ENCODE peak calls at places on chromosome 1, in six cellular contexts. P is PC-9, B is HuH-7, G is endothelial cell of umbilical vein, U is iris pigment epithelial cell, N is HT1080. L is an unnamed sample.

GRCh38 chr1:159868766-159869165 is 6.3 kb upstream of the VSIG8 start:
- DNase-seq in P (no peak), B (no peak), U (no peak), N (no peak), G (no peak), L (no peak)

GRCh38 chr1:183195146-183195571 is 9.1 kb downstream of the LAMC2 start:
- DNase-seq in U (peak), G (peak), P (peak), N (peak), B (no peak), L (peak)

GRCh38 chr1:114075082-114075481 is 78.6 kb downstream of the SYT6 start:
- DNase-seq in G (no peak), N (no peak), U (no peak), P (no peak), B (no peak), L (no peak)

GRCh38 chr1:201845331-201846083 is 16.6 kb downstream of the IPO9 start:
- DNase-seq in U (peak), G (no peak), P (no peak), B (no peak), N (peak), L (peak)

GRCh38 chr1:50346621-50347020 is 76.6 kb downstream of the DMRTA2 start:
- DNase-seq in B (no peak), N (no peak), G (no peak), P (no peak), U (no peak), L (no peak)

GRCh38 chr1:58922302-58923089 is 138.6 kb upstream of the JUN start:
- DNase-seq in G (no peak), N (no peak), B (no peak), U (peak), P (no peak), L (no peak)

GRCh38 chr1:206708058-206708457 is 23.4 kb downstream of the MAPKAPK2 start:
- DNase-seq in P (peak), B (no peak), G (peak), U (no peak), N (no peak), L (no peak)

GRCh38 chr1:41323243-41323642 is 38.0 kb upstream of the FOXO6 start:
- DNase-seq in U (no peak), N (no peak), B (no peak), P (no peak), G (no peak), L (no peak)

GRCh38 chr1:43975249-43975961 is 645 bp downstream of the ATP6V0B start:
- DNase-seq in G (peak), P (no peak), B (no peak), N (no peak), U (peak), L (peak)

GRCh38 chr1:4752059-4752458 is 97.7 kb downstream of the AJAP1 start:
- DNase-seq in G (no peak), N (no peak), B (no peak), U (no peak), P (no peak), L (no peak)

GRCh38 chr1:86739901-86740507 is 35.6 kb downstream of the SH3GLB1 start:
- DNase-seq in G (no peak), P (no peak), B (no peak), N (peak), U (peak), L (peak)

GRCh38 chr1:19794583-19794982 is 5.1 kb downstream of the TMCO4 start:
- DNase-seq in U (no peak), G (no peak), N (no peak), B (no peak), P (no peak), L (no peak)

GRCh38 chr1:111948209-111949131 is 41.0 kb downstream of the KCND3 start:
- DNase-seq in N (peak), G (no peak), B (no peak), U (no peak), P (no peak), L (no peak)

L was measured in dermis blood vessel endothelial cell.